ENCODE peak calls at places on chromosomes 3 and 15, in seven cellular contexts. U is endothelial cell of umbilical vein, S is heart left ventricle, K is esophagus squamous epithelium, A is A549, O is uterus, I is sigmoid colon. J is an unnamed sample.

GRCh38 chr3:5095879-5096278 is 26.2 kb upstream of the ARL8B start:
- DNase-seq in U (no peak), S (peak; percentile 69), K (no peak), A (no peak), O (peak; percentile 25), I (peak; percentile 73), J (peak; percentile 26)

GRCh38 chr3:197541756-197542539 is 13.8 kb downstream of the BDH1 start:
- DNase-seq in U (peak; percentile 43), S (no peak), K (no peak), A (no peak), O (peak; percentile 30), I (peak; percentile 83), J (peak; percentile 88)

GRCh38 chr3:132554437-132554836 is 42.6 kb upstream of the ACKR4 start:
- DNase-seq in U (peak; percentile 92), S (no peak), K (no peak), A (no peak), O (no peak), I (no peak), J (no peak)

GRCh38 chr3:147361671-147362420 is 44.5 kb downstream of the ZIC4 start:
- DNase-seq in U (no peak), S (peak; percentile 58), K (no peak), A (no peak), O (no peak), I (no peak), J (peak; percentile 81)

GRCh38 chr3:193962986-193963683 is 172.8 kb upstream of the HES1 start:
- DNase-seq in U (no peak), S (no peak), K (no peak), A (no peak), O (no peak), I (no peak), J (no peak)

GRCh38 chr15:70833897-70834765 is 19.8 kb downstream of the LARP6 start:
- DNase-seq in U (peak; percentile 76), S (no peak), K (no peak), A (peak; percentile 77), O (no peak), I (no peak), J (no peak)

GRCh38 chr3:127171320-127171719 is 21.6 kb upstream of the PRR23E start:
- DNase-seq in U (no peak), S (no peak), K (no peak), A (no peak), O (no peak), I (no peak), J (no peak)

GRCh38 chr3:60366491-60366890 is 884.8 kb downstream of the FHIT start:
- DNase-seq in U (no peak), S (no peak), K (no peak), A (no peak), O (no peak), I (no peak), J (no peak)

GRCh38 chr3:67635257-67635656 is 19.2 kb downstream of the SUCLG2 start:
- DNase-seq in U (no peak), S (no peak), K (no peak), A (peak; percentile 7), O (no peak), I (no peak), J (no peak)

GRCh38 chr15:76056931-76057330 is 2.9 kb upstream of the TMEM266 start:
- DNase-seq in U (no peak), S (no peak), K (no peak), A (no peak), O (no peak), I (no peak), J (no peak)

GRCh38 chr15:64925335-64926330 is 13.9 kb downstream of the ANKDD1A start:
- DNase-seq in U (no peak), S (no peak), K (no peak), A (no peak), O (peak; percentile 7), I (no peak), J (no peak)

GRCh38 chr15:57060799-57061198 is 142.4 kb downstream of the TCF12 start:
- DNase-seq in U (peak; percentile 89), S (no peak), K (no peak), A (no peak), O (no peak), I (no peak), J (no peak)

GRCh38 chr15:34233614-34234013 is 8.8 kb downstream of the EMC4 start:
- DNase-seq in U (no peak), S (no peak), K (no peak), A (no peak), O (no peak), I (no peak), J (no peak)

GRCh38 chr15:22237891-22238275 is 157.6 kb downstream of the OR4M2 start:
- DNase-seq in U (no peak), S (peak; percentile 51), K (no peak), A (no peak), O (no peak), I (no peak), J (no peak)

GRCh38 chr3:101852983-101853382 is 3.7 kb downstream of the NFKBIZ start:
- DNase-seq in U (no peak), S (no peak), K (no peak), A (no peak), O (no peak), I (no peak), J (no peak)

GRCh38 chr3:42031808-42032475 is 59.2 kb upstream of the TRAK1 start:
- DNase-seq in U (peak; percentile 72), S (no peak), K (no peak), A (no peak), O (peak; percentile 46), I (peak; percentile 68), J (peak; percentile 68)

GRCh38 chr3:194278186-194278845 is 72.8 kb downstream of the CPN2 start:
- DNase-seq in U (no peak), S (no peak), K (no peak), A (no peak), O (peak; percentile 15), I (peak; percentile 54), J (no peak)

GRCh38 chr3:172256101-172256687 is 192.1 kb downstream of the GHSR start:
- DNase-seq in U (no peak), S (no peak), K (no peak), A (no peak), O (peak; percentile 71), I (peak; percentile 87), J (peak; percentile 69)

GRCh38 chr3:50714953-50715352 is 40.2 kb downstream of the DOCK3 start:
- DNase-seq in U (no peak), S (no peak), K (no peak), A (no peak), O (no peak), I (no peak), J (no peak)

GRCh38 chr3:112083239-112083638 is 3.0 kb upstream of the C3orf52 start:
- DNase-seq in U (no peak), S (no peak), K (no peak), A (no peak), O (no peak), I (no peak), J (no peak)

GRCh38 chr3:112086857-112087524 is 802 bp downstream of the C3orf52 start:
- DNase-seq in U (no peak), S (no peak), K (no peak), A (peak; percentile 37), O (no peak), I (no peak), J (no peak)

GRCh38 chr3:112086018-112086854 is at the start of gene C3orf52:
- DNase-seq in U (peak; percentile 83), S (peak; percentile 90), K (no peak), A (peak; percentile 94), O (peak; percentile 58), I (peak; percentile 86), J (peak; percentile 85)

GRCh38 chr3:112087746-112088145 is 1.6 kb downstream of the C3orf52 start:
- DNase-seq in U (no peak), S (no peak), K (no peak), A (no peak), O (no peak), I (no peak), J (no peak)

DNA sequence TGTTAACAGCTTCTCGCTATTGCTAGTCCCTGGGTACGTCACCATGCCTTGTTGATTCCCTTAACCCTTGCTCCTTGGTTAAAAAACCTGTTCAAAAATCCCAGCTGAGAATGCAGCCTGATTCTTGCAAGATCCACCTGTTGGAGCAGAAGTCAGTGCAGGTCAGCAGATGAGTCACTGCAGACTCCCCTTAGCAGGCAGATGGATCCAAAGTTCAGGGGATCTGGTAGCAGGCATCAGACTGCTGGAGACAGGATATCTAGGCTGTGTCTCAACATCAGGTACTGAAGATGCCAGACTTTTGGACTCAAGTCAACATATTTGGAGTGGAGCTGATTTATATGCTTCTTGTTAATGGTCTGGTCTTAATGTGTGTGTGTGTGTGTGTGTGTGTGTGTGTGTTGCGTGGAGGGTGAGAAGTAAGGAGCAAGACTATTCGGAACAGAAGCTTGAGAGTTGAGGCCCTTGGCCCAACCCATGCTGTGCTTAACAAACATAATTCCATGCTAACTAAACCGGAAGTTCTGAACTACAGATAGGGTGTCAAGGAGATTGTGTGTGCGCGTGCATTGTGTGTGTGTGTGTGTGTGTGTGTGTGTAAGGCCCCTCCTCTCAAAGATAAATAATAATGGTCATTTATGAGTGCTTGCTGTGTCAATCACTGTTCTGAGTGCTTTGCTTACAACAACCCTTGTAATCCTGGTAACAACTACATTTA is 1.1 kb upstream of the C3orf52 start:
- DNase-seq in U (no peak), S (no peak), K (no peak), A (no peak), O (no peak), I (no peak), J (no peak)
- H3K4me3 ChIP-seq in U (no peak overlapping the region), S (no peak overlapping the region), K (no peak overlapping the region), A (peak overlapping the region; percentile 58), O (no peak overlapping the region), I (no peak overlapping the region), J (no peak overlapping the region)

DNA sequence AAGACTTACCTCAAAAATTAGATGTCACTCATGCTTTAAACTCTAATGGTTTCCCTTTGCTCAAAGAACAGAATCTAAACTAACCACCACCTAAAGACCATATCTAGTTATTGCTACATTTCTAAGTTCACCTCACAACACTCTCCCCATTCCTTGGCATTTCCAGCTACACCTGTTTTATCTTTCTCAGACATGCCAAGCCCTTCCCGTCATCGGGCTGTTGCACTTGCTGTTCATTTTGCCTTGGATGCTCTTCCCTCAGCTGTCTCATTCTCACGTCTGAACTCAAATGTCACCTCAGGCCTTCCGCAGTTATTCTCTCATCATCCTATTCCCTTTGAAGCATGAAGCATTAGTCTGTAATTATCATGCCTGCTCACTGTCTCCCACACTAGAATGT is 1.1 kb upstream of the ACTR8 start:
- DNase-seq in U (no peak), S (no peak), K (no peak), A (no peak), O (no peak), I (no peak), J (no peak)
- TF ChIP-seq POLR2A in U (no peak), S (no peak), K (no peak), A (no peak), O (no peak), I (no peak), J (no peak)

GRCh38 chr3:10140996-10141546 is 507 bp upstream of the VHL start:
- DNase-seq in U (no peak), S (no peak), K (no peak), A (no peak), O (no peak), I (no peak), J (no peak)
- H3K4me3 ChIP-seq in U (no peak overlapping the region), S (peak overlapping the region; percentile 89), K (no peak overlapping the region), A (peak overlapping the region; percentile 87), O (peak overlapping the region; percentile 57), I (peak overlapping the region; percentile 77), J (peak overlapping the region; percentile 85)

GRCh38 chr3:47414161-47414564 is 33.3 kb downstream of the PTPN23 start:
- DNase-seq in U (no peak), S (no peak), K (no peak), A (no peak), O (no peak), I (peak; percentile 64), J (no peak)
- TF ChIP-seq POLR2A in U (no peak), S (no peak), K (no peak), A (no peak), O (no peak), I (no peak), J (no peak)

GRCh38 chr15:32824777-32825176 is 107.0 kb downstream of the GREM1 start:
- DNase-seq in U (peak; percentile 61), S (no peak), K (no peak), A (peak; percentile 80), O (no peak), I (no peak), J (no peak)
- H3K4me3 ChIP-seq in U (no peak overlapping the region), S (no peak overlapping the region), K (no peak overlapping the region), A (no peak overlapping the region), O (no peak overlapping the region), I (no peak overlapping the region), J (no peak overlapping the region)